ENCODE peak calls at places on chromosomes 1 and 21, in ten cellular contexts. P, Y, D, F, O, E, J, T, I and Z are unnamed samples.

GRCh38 chr1:47754221-47754620 is 243.0 kb downstream of the TRABD2B start:
- DNase-seq in F (no peak), J (no peak), P (no peak), D (no peak), E (no peak), Y (no peak), O (no peak), I (no peak), T (no peak), Z (no peak)

GRCh38 chr1:116732726-116733125 is 21.5 kb upstream of the CD2 start:
- DNase-seq in J (no peak), T (no peak), O (no peak), F (no peak), P (no peak), Y (no peak), E (no peak), I (no peak), D (no peak), Z (no peak)

GRCh38 chr1:6448749-6449631 is 17.0 kb downstream of the TNFRSF25 start:
- DNase-seq in P (no peak), Y (no peak), I (peak), F (no peak), O (no peak), J (no peak), T (no peak), D (no peak), E (peak), Z (no peak)

GRCh38 chr1:211328866-211329265 is 2.2 kb downstream of the TRAF5 start:
- DNase-seq in O (no peak), F (no peak), P (no peak), J (no peak), T (no peak), E (no peak), D (no peak), I (no peak), Y (no peak), Z (no peak)

GRCh38 chr1:107926436-107927080 is 38.4 kb downstream of the VAV3 start:
- DNase-seq in T (no peak), J (no peak), I (no peak), P (no peak), Y (no peak), F (no peak), O (no peak), E (no peak), D (no peak), Z (peak)

GRCh38 chr21:21034046-21034445 is 35.8 kb downstream of the NCAM2 start:
- DNase-seq in Y (no peak), D (no peak), I (no peak), O (no peak), F (no peak), J (no peak), P (no peak), E (no peak), T (no peak), Z (no peak)

GRCh38 chr1:179817789-179818188 is 59.8 kb downstream of the TOR1AIP2 start:
- DNase-seq in J (peak), I (peak), D (peak), T (no peak), F (peak), E (peak), P (peak), Y (no peak), O (no peak), Z (peak)

GRCh38 chr1:41957568-41957967 is 38.8 kb upstream of the HIVEP3 start:
- DNase-seq in D (peak), I (peak), P (no peak), E (peak), J (peak), F (peak), T (no peak), Y (no peak), O (peak), Z (no peak)

GRCh38 chr1:200929530-200930278 is 35.0 kb downstream of the INAVA start:
- DNase-seq in T (no peak), O (no peak), F (no peak), P (no peak), Y (no peak), I (no peak), E (no peak), J (no peak), D (no peak), Z (no peak)

GRCh38 chr21:25643486-25643885 is 4.4 kb downstream of the JAM2 start:
- DNase-seq in J (no peak), I (no peak), E (no peak), P (no peak), O (no peak), Y (no peak), T (no peak), F (no peak), D (no peak), Z (no peak)

GRCh38 chr21:25640671-25641292 is 1.7 kb downstream of the JAM2 start:
- DNase-seq in J (no peak), E (no peak), P (no peak), Y (no peak), O (no peak), T (no peak), F (no peak), D (no peak), I (no peak), Z (no peak)

GRCh38 chr21:25647632-25648031 is 8.6 kb downstream of the JAM2 start:
- DNase-seq in F (no peak), E (no peak), D (no peak), P (no peak), Y (no peak), J (no peak), O (no peak), T (no peak), I (no peak), Z (no peak)

DNA sequence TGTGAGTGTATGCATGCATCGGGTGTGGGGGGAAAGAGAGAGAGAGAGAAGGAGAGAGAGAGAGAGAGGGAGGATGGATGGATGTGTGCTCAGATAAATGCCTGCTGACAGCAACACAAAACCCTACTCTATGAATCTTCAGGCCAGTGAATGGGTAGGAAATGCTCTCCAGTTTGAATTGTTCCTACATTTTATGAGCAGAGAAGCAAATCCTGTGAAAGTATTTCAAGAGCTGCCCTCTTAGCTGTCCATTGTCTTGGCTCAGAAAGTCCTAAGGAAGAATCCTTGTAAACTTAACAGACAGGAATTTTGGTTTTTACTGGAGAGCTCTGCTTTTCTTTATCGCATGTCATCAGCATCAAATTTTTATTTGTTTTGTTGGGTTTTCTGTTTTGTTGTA is 7.5 kb downstream of the JAM2 start:
- DNase-seq in T (no peak), Y (no peak), D (no peak), O (no peak), F (no peak), I (no peak), E (no peak), J (no peak), P (no peak), Z (no peak)
- TF ChIP-seq CTCF in T (no peak), Y (no peak), D (no peak), O (no peak), F (no peak), I (no peak), E (no peak), J (no peak), P (no peak), Z (no peak)

DNA sequence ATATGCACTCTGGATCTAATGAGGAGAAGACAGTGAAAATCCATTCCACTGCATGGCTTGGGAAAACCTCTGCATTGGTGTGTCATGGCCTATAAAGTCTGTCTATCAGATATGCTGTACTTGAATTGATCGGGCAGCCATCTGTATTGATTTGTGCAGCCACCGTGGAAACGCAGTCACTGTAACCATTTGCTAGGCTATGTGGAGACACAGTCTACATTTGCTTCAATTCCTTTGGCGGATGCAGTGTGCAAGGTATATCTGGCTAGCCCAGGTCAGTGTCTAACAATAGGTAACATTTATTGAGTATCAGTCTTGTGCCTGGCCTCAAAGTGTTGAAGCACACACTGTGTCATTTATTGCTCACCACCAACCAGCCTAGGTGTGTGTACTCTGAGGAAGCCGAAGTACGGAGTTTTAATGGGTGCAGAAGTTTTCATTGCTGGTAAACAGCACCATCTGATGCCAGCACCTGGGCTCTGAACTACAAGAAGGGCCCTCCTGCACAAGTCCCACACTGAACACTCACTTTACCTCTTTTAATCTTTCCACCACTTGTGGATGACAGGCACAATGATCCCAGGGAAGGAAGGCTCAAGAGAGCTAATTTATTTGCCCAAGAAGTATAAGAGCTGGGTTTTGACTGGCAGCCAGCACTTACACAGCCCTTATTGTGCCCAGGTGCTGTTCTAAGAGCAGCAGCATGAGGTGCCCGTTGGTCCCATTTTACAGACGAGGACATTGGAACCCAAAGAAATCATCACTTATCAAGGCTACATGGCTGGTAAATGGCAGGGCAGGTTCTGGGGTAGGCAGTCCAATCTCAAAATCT is 83.3 kb downstream of the DAB1 start:
- DNase-seq in J (no peak), D (no peak), E (no peak), Y (no peak), P (no peak), I (no peak), F (no peak), T (no peak), O (no peak), Z (no peak)
- TF ChIP-seq CTCF in J (no peak), D (no peak), E (no peak), Y (no peak), P (peak), I (no peak), F (no peak), T (no peak), O (no peak), Z (no peak)

DNA sequence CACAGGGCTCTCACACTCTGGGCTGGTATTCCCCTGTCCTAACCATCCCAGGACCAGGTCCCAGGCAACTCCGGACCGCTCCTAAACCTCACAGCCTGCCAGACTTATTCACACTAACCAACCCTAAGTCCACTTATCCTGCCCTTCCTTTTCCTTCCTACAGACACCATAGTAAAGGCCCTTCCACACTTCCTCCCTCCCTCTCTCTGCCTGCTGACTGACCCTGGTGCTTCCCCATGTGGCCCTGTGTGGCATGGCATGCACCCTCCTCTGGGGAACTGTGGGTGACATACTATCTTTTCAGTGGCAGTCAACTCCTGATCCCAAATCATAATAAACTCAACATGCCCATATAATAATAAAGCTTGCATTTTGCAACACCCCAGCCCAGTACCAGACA is 155.1 kb upstream of the DNAH14 start:
- DNase-seq in Y (no peak), F (no peak), E (no peak), O (no peak), T (no peak), J (no peak), I (no peak), P (no peak), D (no peak), Z (no peak)
- TF ChIP-seq CTCF in Y (no peak), F (peak), E (no peak), O (no peak), T (peak), J (peak), I (no peak), P (no peak), D (no peak), Z (no peak)

GRCh38 chr1:46530791-46531409 is 20.5 kb downstream of the KNCN start:
- DNase-seq in J (no peak), E (no peak), D (no peak), O (no peak), P (no peak), I (no peak), T (no peak), F (no peak), Y (no peak), Z (no peak)
- TF ChIP-seq CTCF in J (peak), E (no peak), D (no peak), O (peak), P (no peak), I (no peak), T (peak), F (peak), Y (no peak), Z (peak)

GRCh38 chr1:229271448-229272120 is 673 bp downstream of the RAB4A start:
- DNase-seq in D (no peak), O (no peak), F (peak), I (peak), J (no peak), T (no peak), E (no peak), P (peak), Y (peak), Z (peak)
- TF ChIP-seq CTCF in D (peak), O (no peak), F (no peak), I (no peak), J (peak), T (no peak), E (no peak), P (peak), Y (no peak), Z (no peak)

DNA sequence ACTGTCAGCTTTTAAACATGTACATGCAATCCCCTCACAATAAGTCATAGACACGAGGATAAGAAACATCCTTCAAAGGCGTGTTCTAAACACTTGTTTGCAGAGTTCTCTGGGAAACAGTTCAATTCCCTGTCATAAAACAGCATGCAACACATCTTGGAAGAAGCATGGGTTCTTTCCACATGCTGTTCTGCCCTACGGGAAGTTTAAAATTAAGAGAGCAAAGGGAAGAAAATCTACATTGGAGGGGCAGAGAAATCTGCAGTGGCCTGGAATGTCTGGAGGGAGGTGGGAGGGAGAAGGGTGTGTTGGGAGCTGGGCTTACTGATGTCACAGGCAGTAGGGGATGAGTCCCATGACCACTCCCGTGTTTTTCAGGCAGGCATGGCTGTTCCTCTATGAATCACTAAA is 98.3 kb upstream of the SLC2A1 start:
- DNase-seq in J (peak), Y (no peak), E (no peak), F (peak), O (no peak), I (no peak), D (no peak), T (no peak), P (no peak), Z (peak)
- TF ChIP-seq CTCF in J (no peak), Y (no peak), E (no peak), F (no peak), O (no peak), I (no peak), D (no peak), T (no peak), P (no peak), Z (no peak)

DNA sequence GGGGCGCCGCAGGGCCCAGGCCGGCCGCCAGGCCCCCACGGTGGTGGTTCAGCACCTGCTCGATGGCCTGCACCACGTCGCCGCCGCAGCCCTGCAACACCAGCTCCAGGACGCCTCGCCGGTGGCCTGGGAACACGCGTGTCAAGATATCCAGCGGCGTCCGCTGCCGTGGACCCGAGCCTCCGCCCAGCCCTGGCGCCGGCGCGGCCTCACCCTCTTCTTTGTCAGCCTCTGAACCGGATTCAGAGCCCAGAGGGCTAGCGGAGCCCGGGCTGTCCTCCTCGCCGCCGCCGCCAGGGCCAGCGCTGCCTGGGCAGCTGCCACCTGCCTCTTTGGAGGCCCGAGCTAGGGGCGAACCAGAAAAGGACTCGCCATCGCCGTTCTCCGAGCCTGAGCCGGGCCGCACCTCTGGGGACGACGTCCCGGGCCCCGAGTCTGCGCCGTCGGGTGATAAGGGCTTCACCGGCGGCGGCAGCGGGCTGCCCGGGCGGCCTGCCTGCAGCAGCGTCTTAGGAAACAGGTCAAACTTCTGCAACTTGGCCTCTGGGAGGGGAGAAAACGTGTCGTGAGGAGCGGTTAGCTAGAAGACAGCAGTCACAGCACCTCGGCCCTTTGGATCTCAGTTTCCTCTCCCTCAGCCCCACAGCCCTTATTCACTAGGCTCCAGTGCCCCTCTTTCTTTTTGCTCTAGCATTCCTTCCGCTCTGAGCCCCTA is 3.9 kb downstream of the DMRTA2 start:
- DNase-seq in Y (no peak), F (no peak), I (peak), T (no peak), J (no peak), P (no peak), E (no peak), D (no peak), O (no peak), Z (no peak)
- TF ChIP-seq CTCF in Y (no peak), F (peak), I (no peak), T (peak), J (peak), P (no peak), E (no peak), D (no peak), O (peak), Z (peak)

GRCh38 chr1:231420959-231421615 is 1.0 kb downstream of the EGLN1 start:
- DNase-seq in F (peak), I (peak), Y (peak), D (peak), T (no peak), O (no peak), J (peak), P (peak), E (peak), Z (peak)

GRCh38 chr1:231422798-231423309 is 767 bp upstream of the EGLN1 start:
- DNase-seq in E (no peak), Y (no peak), J (no peak), D (no peak), I (no peak), P (no peak), F (no peak), T (no peak), O (no peak), Z (no peak)

GRCh38 chr1:231423648-231424047 is 1.6 kb upstream of the EGLN1 start:
- DNase-seq in E (no peak), O (no peak), I (no peak), F (no peak), J (peak), P (no peak), Y (no peak), T (no peak), D (no peak), Z (no peak)

GRCh38 chr1:231421616-231421970 is 494 bp downstream of the EGLN1 start:
- DNase-seq in F (peak), O (no peak), D (peak), Y (peak), E (peak), P (peak), T (no peak), I (peak), J (peak), Z (peak)

DNA sequence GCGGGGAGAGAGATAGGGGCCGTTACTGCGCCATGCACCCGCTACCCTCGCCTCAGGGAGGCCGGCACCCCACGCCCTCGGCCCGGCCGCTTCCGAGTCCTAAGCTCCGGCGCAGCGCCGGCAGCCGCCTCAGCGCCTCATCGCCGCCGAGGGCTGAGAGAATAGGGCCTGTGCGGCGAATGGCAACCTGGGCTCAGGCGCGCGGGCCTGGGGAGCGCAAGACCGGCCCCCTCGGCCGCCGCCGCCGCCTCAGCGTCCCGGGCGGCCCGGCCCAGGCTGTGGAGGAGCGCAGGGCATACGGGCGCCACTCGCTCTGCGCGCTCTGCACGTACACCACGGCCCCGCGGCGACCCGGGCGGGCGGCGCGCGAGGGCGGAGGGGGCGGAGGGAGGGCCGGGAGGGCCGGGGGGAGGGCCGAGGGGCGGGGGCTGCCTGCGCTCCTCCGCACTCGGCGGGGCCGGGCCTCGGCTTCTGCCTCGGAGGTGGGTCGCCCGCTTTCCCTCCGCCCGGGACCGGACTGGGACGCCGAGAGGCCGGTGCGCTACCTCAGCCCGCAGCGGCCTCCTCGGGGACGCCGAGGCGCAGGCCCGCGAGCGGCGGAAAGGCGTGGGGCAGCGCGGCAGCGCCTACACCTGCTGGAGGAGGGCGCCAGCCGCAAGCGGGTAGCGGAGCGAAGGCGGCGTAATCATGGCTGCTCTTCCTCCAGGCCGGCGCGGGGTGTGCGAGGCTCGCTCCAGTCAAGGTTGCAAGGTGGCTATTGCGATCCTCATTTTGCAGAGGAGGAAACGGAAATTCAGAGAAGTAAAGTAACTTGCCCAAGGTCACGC is at the start of gene EGLN1:
- DNase-seq in I (peak), E (peak), O (peak), F (peak), J (peak), Y (peak), D (peak), P (peak), T (peak), Z (peak)
- TF ChIP-seq CTCF in I (no peak), E (no peak), O (peak), F (no peak), J (peak), Y (peak), D (no peak), P (no peak), T (peak), Z (peak)

GRCh38 chr1:74673351-74674111 is at the start of gene ERICH3:
- DNase-seq in P (no peak), T (no peak), D (no peak), O (no peak), E (no peak), J (no peak), Y (peak), F (peak), I (peak), Z (no peak)

GRCh38 chr1:74679811-74680210 is 6.2 kb upstream of the ERICH3 start:
- DNase-seq in T (no peak), D (no peak), F (no peak), J (no peak), O (no peak), Y (no peak), E (no peak), P (no peak), I (no peak), Z (no peak)

GRCh38 chr1:74674278-74675048 is 871 bp upstream of the ERICH3 start:
- DNase-seq in T (no peak), D (no peak), F (no peak), E (no peak), O (no peak), J (no peak), I (no peak), P (no peak), Y (no peak), Z (no peak)
- TF ChIP-seq CTCF in T (no peak), D (no peak), F (no peak), E (no peak), O (no peak), J (no peak), I (no peak), P (no peak), Y (no peak), Z (no peak)